ENCODE peak calls at places on chromosomes 2 and 18, in six cellular contexts. H is PC-3, A is osteoblast, I is fibroblast of lung, P is mammary epithelial cell, Q is astrocyte. C is an unnamed sample.

GRCh38 chr2:218031771-218032257 is 29.0 kb upstream of the TNS1 start:
- DNase-seq in H (no peak), A (peak), I (no peak), P (peak), Q (no peak), C (no peak)

GRCh38 chr2:20561703-20562454 is 89.0 kb downstream of the HS1BP3 start:
- DNase-seq in H (no peak), A (peak), I (peak), P (peak), Q (peak), C (no peak)

GRCh38 chr2:33425660-33426059 is 50.8 kb upstream of the RASGRP3 start:
- DNase-seq in H (peak), A (no peak), I (no peak), P (peak), Q (peak), C (no peak)

GRCh38 chr2:68231061-68231372 is 21.3 kb downstream of the PPP3R1 start:
- DNase-seq in H (no peak), A (no peak), I (no peak), P (no peak), Q (no peak), C (no peak)

GRCh38 chr2:239298126-239298804 is 102.6 kb downstream of the HDAC4 start:
- DNase-seq in H (peak), A (peak), I (no peak), P (no peak), Q (no peak), C (no peak)

GRCh38 chr2:29228276-29228675 is 113.1 kb downstream of the CLIP4 start:
- DNase-seq in H (no peak), A (no peak), I (no peak), P (no peak), Q (peak), C (no peak)

GRCh38 chr2:219629976-219630695 is 2.7 kb downstream of the SLC4A3 start:
- DNase-seq in H (no peak), A (peak), I (no peak), P (no peak), Q (no peak), C (no peak)

GRCh38 chr18:79434611-79435010 is 38.9 kb downstream of the NFATC1 start:
- DNase-seq in H (no peak), A (no peak), I (no peak), P (no peak), Q (no peak), C (no peak)

GRCh38 chr2:96308248-96308647 is 2.9 kb upstream of the SNRNP200 start:
- DNase-seq in H (no peak), A (no peak), I (no peak), P (no peak), Q (no peak), C (no peak)

GRCh38 chr2:70981421-70981820 is 3.0 kb downstream of the ANKRD53 start:
- DNase-seq in H (no peak), A (peak), I (no peak), P (no peak), Q (no peak), C (no peak)

GRCh38 chr2:120231974-120232635 is 8.9 kb upstream of the TMEM185B start:
- DNase-seq in H (peak), A (peak), I (peak), P (peak), Q (no peak), C (no peak)

GRCh38 chr2:173017657-173018420 is 57.8 kb upstream of the MAP3K20 start:
- DNase-seq in H (no peak), A (no peak), I (no peak), P (no peak), Q (no peak), C (no peak)

GRCh38 chr2:222686086-222686750 is 14.8 kb downstream of the MOGAT1 start:
- DNase-seq in H (no peak), A (no peak), I (no peak), P (no peak), Q (no peak), C (no peak)

GRCh38 chr2:85915606-85916303 is 27.0 kb upstream of the ST3GAL5 start:
- DNase-seq in H (no peak), A (peak), I (peak), P (no peak), Q (no peak), C (no peak)

GRCh38 chr2:218849721-218850120 is 9.9 kb upstream of the WNT6 start:
- DNase-seq in H (peak), A (no peak), I (no peak), P (peak), Q (no peak), C (no peak)

GRCh38 chr18:74278983-74279382 is 12.8 kb downstream of the CYB5A start:
- DNase-seq in H (no peak), A (no peak), I (no peak), P (no peak), Q (no peak), C (no peak)

GRCh38 chr2:105081006-105081701 is 43.3 kb downstream of the MRPS9 start:
- DNase-seq in H (no peak), A (no peak), I (peak), P (no peak), Q (peak), C (no peak)
- TF ChIP-seq CTCF in H (no peak), A (no peak), I (no peak), P (no peak), Q (no peak), C (no peak)

GRCh38 chr2:133248264-133248663 is 320.0 kb downstream of the NCKAP5 start:
- DNase-seq in H (no peak), A (no peak), I (no peak), P (no peak), Q (no peak), C (no peak)
- H2AFZ ChIP-seq in H (no peak), A (no peak), I (peak), P (no peak), Q (no peak), C (no peak)

GRCh38 chr18:59905686-59906091 is 5.9 kb downstream of the PMAIP1 start:
- DNase-seq in H (no peak), A (no peak), I (no peak), P (no peak), Q (no peak), C (no peak)
- H3K4me2 ChIP-seq in H (no peak), A (no peak), I (no peak), P (no peak), Q (no peak), C (no peak)

GRCh38 chr2:10041711-10042110 is 1.6 kb upstream of the KLF11 start:
- DNase-seq in H (no peak), A (no peak), I (no peak), P (no peak), Q (no peak), C (no peak)

GRCh38 chr2:10036095-10036879 is 7.1 kb upstream of the KLF11 start:
- DNase-seq in H (peak), A (peak), I (peak), P (peak), Q (peak), C (no peak)

GRCh38 chr2:10038123-10038522 is 5.2 kb upstream of the KLF11 start:
- DNase-seq in H (no peak), A (no peak), I (no peak), P (no peak), Q (no peak), C (no peak)

GRCh38 chr2:10039658-10040410 is 3.5 kb upstream of the KLF11 start:
- DNase-seq in H (no peak), A (peak), I (no peak), P (no peak), Q (no peak), C (no peak)

GRCh38 chr2:10038716-10039115 is 4.6 kb upstream of the KLF11 start:
- DNase-seq in H (no peak), A (peak), I (no peak), P (no peak), Q (no peak), C (no peak)
- TF ChIP-seq CTCF in H (no peak), A (no peak), I (no peak), P (no peak), Q (no peak), C (no peak)

GRCh38 chr2:69298261-69298660 is 88.8 kb downstream of the GFPT1 start:
- DNase-seq in H (peak), A (peak), I (peak), P (peak), Q (peak), C (peak)
- H2AFZ ChIP-seq in H (peak), A (peak), I (no peak), P (peak), Q (no peak), C (no peak)

GRCh38 chr2:3267549-3267867 is 110.1 kb downstream of the EIPR1 start:
- DNase-seq in H (no peak), A (no peak), I (no peak), P (no peak), Q (no peak), C (no peak)
- H3K4me2 ChIP-seq in H (no peak), A (no peak), I (no peak), P (no peak), Q (no peak), C (peak)

GRCh38 chr2:47266939-47267338 is 111.8 kb upstream of the STPG4 start:
- DNase-seq in H (no peak), A (no peak), I (no peak), P (no peak), Q (no peak), C (no peak)

GRCh38 chr2:47265751-47266231 is 110.7 kb upstream of the STPG4 start:
- DNase-seq in H (peak), A (no peak), I (no peak), P (no peak), Q (peak), C (no peak)

GRCh38 chr2:47269316-47270232 is 114.5 kb upstream of the STPG4 start:
- DNase-seq in H (peak), A (peak), I (peak), P (peak), Q (peak), C (peak)

GRCh38 chr2:47265158-47265557 is 110.0 kb upstream of the STPG4 start:
- DNase-seq in H (no peak), A (no peak), I (no peak), P (no peak), Q (no peak), C (no peak)

DNA sequence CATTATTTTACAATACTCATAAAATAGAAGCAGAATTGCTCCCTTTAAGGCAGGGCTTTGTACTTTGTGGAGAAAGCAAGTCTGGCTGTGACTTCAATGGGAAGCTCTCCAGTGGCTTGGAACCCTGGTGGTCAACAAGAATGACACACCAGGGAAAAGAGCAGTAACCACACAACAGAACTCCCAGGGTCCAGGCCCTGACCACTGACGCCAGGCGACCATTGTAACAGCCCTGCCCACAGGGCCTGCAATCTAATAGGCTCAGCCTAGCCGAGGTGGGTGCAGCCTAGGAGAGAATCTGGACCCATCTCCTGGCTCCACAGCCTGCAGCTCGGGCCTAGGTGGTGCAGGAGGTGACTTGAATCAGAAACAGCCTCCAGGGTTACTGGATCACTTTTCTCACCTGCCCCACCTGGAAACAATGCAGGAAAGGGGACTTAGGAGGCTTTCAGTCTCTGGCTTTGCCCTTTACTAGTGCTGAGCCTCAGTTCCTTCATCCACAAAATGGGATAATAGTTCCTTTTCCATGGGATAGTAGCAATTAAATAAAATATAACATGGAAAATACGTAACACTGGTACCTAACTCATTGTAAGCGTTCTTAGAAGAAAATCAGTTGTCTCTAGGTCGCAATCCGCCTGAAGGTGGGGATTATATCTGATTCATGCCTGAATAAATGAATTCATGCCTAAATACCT is 112.4 kb upstream of the STPG4 start:
- DNase-seq in H (no peak), A (no peak), I (no peak), P (no peak), Q (no peak), C (no peak)
- TF ChIP-seq CTCF in H (no peak), A (no peak), I (no peak), P (no peak), Q (no peak), C (no peak)

C was measured in keratinocyte.